ENCODE peak calls at places on chromosome 11, in five cellular contexts. S is GM20000, G is LNCaP clone FGC, B is GM12865, N is hepatocyte. A is an unnamed sample.

GRCh38 chr11:19660076-19660475 is 52.6 kb upstream of the NAV2 start:
- DNase-seq in S (peak), G (no peak), B (peak), N (peak), A (no peak)

GRCh38 chr11:94750319-94751215 is 17.6 kb upstream of the AMOTL1 start:
- DNase-seq in S (no peak), G (no peak), B (no peak), N (no peak), A (no peak)

GRCh38 chr11:56783448-56784041 is 35.0 kb upstream of the OR9G4 start:
- DNase-seq in S (peak), G (peak), B (peak), N (peak), A (peak)

GRCh38 chr11:122715883-122716282 is 60.4 kb downstream of the UBASH3B start:
- DNase-seq in S (no peak), G (no peak), B (no peak), N (no peak), A (no peak)

GRCh38 chr11:67302571-67303131 is 679 bp upstream of the SSH3 start:
- DNase-seq in S (no peak), G (no peak), B (no peak), N (peak), A (no peak)

GRCh38 chr11:23502821-23503220 is 642.5 kb upstream of the CCDC179 start:
- DNase-seq in S (no peak), G (no peak), B (no peak), N (no peak), A (no peak)

GRCh38 chr11:96155627-96156378 is 187.2 kb downstream of the MAML2 start:
- DNase-seq in S (peak), G (no peak), B (peak), N (peak), A (peak)

GRCh38 chr11:34114014-34114413 is 8.6 kb downstream of the NAT10 start:
- DNase-seq in S (no peak), G (no peak), B (no peak), N (no peak), A (no peak)

GRCh38 chr11:12735262-12735661 is 61.0 kb downstream of the TEAD1 start:
- DNase-seq in S (no peak), G (no peak), B (no peak), N (no peak), A (no peak)

GRCh38 chr11:88523362-88524028 is 186.0 kb upstream of the CTSC start:
- DNase-seq in S (no peak), G (no peak), B (no peak), N (no peak), A (no peak)

GRCh38 chr11:75802913-75803820 is 11.8 kb upstream of the UVRAG start:
- DNase-seq in S (peak), G (peak), B (peak), N (peak), A (peak)

GRCh38 chr11:47494996-47495855 is 46.3 kb upstream of the RAPSN start:
- DNase-seq in S (no peak), G (no peak), B (no peak), N (no peak), A (peak)

GRCh38 chr11:69801513-69802335 is 17.5 kb downstream of the FGF3 start:
- DNase-seq in S (peak), G (no peak), B (peak), N (peak), A (no peak)

GRCh38 chr11:69799097-69799496 is 20.1 kb downstream of the FGF3 start:
- DNase-seq in S (no peak), G (no peak), B (no peak), N (no peak), A (no peak)

GRCh38 chr11:69800278-69800677 is 18.9 kb downstream of the FGF3 start:
- DNase-seq in S (no peak), G (no peak), B (no peak), N (no peak), A (no peak)

GRCh38 chr11:69797737-69798528 is 21.3 kb downstream of the FGF3 start:
- DNase-seq in S (no peak), G (no peak), B (no peak), N (no peak), A (no peak)

GRCh38 chr11:69799582-69799981 is 19.6 kb downstream of the FGF3 start:
- DNase-seq in S (no peak), G (no peak), B (peak), N (no peak), A (no peak)
- TF ChIP-seq CTCF in S (no peak), G (no peak), B (no peak), N (no peak), A (no peak)

GRCh38 chr11:125086633-125087296 is 23.7 kb downstream of the SLC37A2 start:
- DNase-seq in S (no peak), G (no peak), B (no peak), N (no peak), A (no peak)

GRCh38 chr11:125084761-125085231 is 21.7 kb downstream of the SLC37A2 start:
- DNase-seq in S (no peak), G (no peak), B (no peak), N (no peak), A (no peak)

GRCh38 chr11:125083312-125084056 is 20.4 kb downstream of the SLC37A2 start:
- DNase-seq in S (no peak), G (no peak), B (no peak), N (no peak), A (no peak)

GRCh38 chr11:125084057-125084416 is 20.9 kb downstream of the SLC37A2 start:
- DNase-seq in S (no peak), G (no peak), B (no peak), N (no peak), A (no peak)

GRCh38 chr11:125085301-125086081 is 22.4 kb downstream of the SLC37A2 start:
- DNase-seq in S (no peak), G (no peak), B (no peak), N (no peak), A (no peak)
- TF ChIP-seq CTCF in S (no peak), G (peak), B (no peak), N (no peak), A (no peak)

GRCh38 chr11:60855726-60856633 is at the start of gene PTGDR2:
- DNase-seq in S (no peak), G (no peak), B (no peak), N (no peak), A (no peak)
- TF ChIP-seq CTCF in S (no peak), G (no peak), B (no peak), N (no peak), A (no peak)

GRCh38 chr11:72684236-72684912 is 10.2 kb upstream of the PDE2A start:
- DNase-seq in S (peak), G (no peak), B (peak), N (peak), A (no peak)
- TF ChIP-seq CTCF in S (peak), G (peak), B (peak), N (peak), A (peak)

DNA sequence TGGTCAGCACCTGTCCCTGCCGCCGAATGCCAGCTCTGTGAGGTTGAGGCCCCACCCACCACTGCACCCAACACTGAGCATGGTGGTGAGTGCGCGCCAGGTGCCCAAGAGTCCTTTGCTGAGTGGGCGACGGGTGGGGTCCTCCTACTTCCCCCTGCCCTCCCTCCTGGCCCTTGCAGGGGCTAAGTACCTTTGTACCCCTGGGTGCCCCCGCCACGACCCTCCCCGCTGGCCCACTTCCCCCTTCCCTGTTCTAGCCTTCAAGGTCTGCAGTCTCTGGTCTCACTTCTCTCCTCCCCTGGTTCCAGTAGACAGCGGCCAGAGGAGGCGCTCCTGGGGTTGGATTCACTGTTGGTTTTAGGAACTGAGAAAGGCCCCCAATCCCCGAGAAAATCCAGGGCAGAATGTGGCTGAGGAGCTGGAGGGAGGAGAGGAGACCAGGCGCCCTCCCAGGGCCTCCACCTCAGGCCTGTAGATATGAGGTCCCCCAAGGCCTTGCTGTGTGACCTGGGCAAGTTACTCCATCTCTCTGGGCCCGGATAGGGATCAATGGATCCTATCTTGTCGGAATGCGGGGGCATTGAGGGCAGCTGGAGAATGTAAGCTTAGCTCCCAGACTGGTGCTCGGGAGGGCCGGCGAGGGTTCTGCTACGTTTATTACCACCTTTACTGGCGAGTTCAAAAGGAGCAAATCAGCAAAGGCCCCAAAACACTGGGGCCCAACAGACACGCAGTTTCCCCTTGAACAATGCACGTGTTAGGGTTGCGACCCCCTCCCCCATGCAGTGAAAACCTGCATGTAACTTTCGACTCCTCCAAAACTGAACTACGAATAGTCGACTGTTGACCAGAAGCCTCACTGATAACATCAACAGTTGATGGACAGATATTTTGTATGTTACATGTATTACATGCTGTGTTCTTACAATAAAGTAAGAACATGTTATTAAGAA is 31.9 kb upstream of the SMIM38 start:
- DNase-seq in S (no peak), G (no peak), B (no peak), N (no peak), A (no peak)
- TF ChIP-seq CTCF in S (no peak), G (no peak), B (no peak), N (peak), A (no peak)

GRCh38 chr11:65013130-65013691 is 749 bp upstream of the ARL2 start:
- DNase-seq in S (peak), G (no peak), B (peak), N (peak), A (peak)
- TF ChIP-seq CTCF in S (peak), G (peak), B (peak), N (peak), A (peak)

GRCh38 chr11:61787928-61788491 is 4.4 kb downstream of the TMEM258 start:
- DNase-seq in S (no peak), G (no peak), B (peak), N (peak), A (no peak)
- TF ChIP-seq CTCF in S (no peak), G (peak), B (peak), N (peak), A (peak)

A was measured in AG09319.